ENCODE peak calls at places on chromosomes 13 and 19, in six cellular contexts. M, P, Q, B, K and T are unnamed samples.

GRCh38 chr19:56369886-56370676 is 23.3 kb downstream of the ZNF582 start:
- DNase-seq in M (no peak), P (no peak), Q (no peak), B (no peak), K (no peak), T (no peak)

GRCh38 chr19:3969435-3970312 is 1.2 kb downstream of the DAPK3 start:
- DNase-seq in M (peak), P (peak), Q (peak), B (peak), K (no peak), T (peak)

GRCh38 chr13:52851153-52851962 is 2.9 kb upstream of the PCDH8 start:
- DNase-seq in M (no peak), P (no peak), Q (peak), B (peak), K (peak), T (no peak)

GRCh38 chr19:48961673-48962028 is 3.5 kb upstream of the FTL start:
- DNase-seq in M (no peak), P (no peak), Q (no peak), B (no peak), K (no peak), T (no peak)

GRCh38 chr13:74886496-74886895 is 595.5 kb downstream of the TBC1D4 start:
- DNase-seq in M (peak), P (no peak), Q (no peak), B (no peak), K (no peak), T (no peak)

GRCh38 chr13:78182813-78183212 is 264.2 kb upstream of the EDNRB start:
- DNase-seq in M (no peak), P (no peak), Q (no peak), B (no peak), K (no peak), T (no peak)

GRCh38 chr13:112053167-112053743 is 13.7 kb upstream of the SOX1 start:
- DNase-seq in M (no peak), P (no peak), Q (no peak), B (peak), K (no peak), T (no peak)

GRCh38 chr19:33205531-33206260 is 11.6 kb downstream of the LRP3 start:
- DNase-seq in M (no peak), P (no peak), Q (no peak), B (no peak), K (no peak), T (no peak)

GRCh38 chr19:54160182-54160811 is 776 bp upstream of the LENG1 start:
- DNase-seq in M (peak), P (no peak), Q (peak), B (peak), K (no peak), T (no peak)

GRCh38 chr19:17470204-17470841 is at the start of gene SLC27A1:
- DNase-seq in M (peak), P (peak), Q (peak), B (peak), K (peak), T (peak)

GRCh38 chr13:20175907-20176652 is 15.2 kb upstream of the GJA3 start:
- DNase-seq in M (no peak), P (no peak), Q (no peak), B (no peak), K (no peak), T (no peak)

GRCh38 chr19:46040952-46041500 is at the start of gene IGFL4:
- DNase-seq in M (peak), P (no peak), Q (no peak), B (no peak), K (no peak), T (no peak)

GRCh38 chr13:90926459-90926858 is 421.0 kb upstream of the MIR17HG start:
- DNase-seq in M (no peak), P (no peak), Q (no peak), B (no peak), K (peak), T (no peak)

GRCh38 chr13:113078895-113079720 is 26.5 kb upstream of the F7 start:
- DNase-seq in M (no peak), P (no peak), Q (no peak), B (no peak), K (no peak), T (no peak)

GRCh38 chr13:112931028-112931934 is 37.7 kb upstream of the MCF2L start:
- DNase-seq in M (peak), P (no peak), Q (peak), B (peak), K (peak), T (no peak)

GRCh38 chr13:23699271-23699670 is 129.1 kb downstream of the TNFRSF19 start:
- DNase-seq in M (no peak), P (no peak), Q (no peak), B (no peak), K (no peak), T (no peak)

GRCh38 chr13:105719861-105720260 is 815.6 kb downstream of the EFNB2 start:
- DNase-seq in M (no peak), P (no peak), Q (no peak), B (no peak), K (no peak), T (no peak)

GRCh38 chr13:99867535-99868271 is 103.9 kb downstream of the ZIC5 start:
- DNase-seq in M (no peak), P (no peak), Q (no peak), B (no peak), K (no peak), T (no peak)

GRCh38 chr19:4552546-4552819 is 7.0 kb downstream of the SEMA6B start:
- DNase-seq in M (no peak), P (no peak), Q (no peak), B (no peak), K (no peak), T (no peak)

GRCh38 chr13:33139186-33139585 is 123.0 kb downstream of the KL start:
- DNase-seq in M (no peak), P (peak), Q (no peak), B (no peak), K (no peak), T (peak)

GRCh38 chr13:110346661-110347067 is 39.6 kb downstream of the COL4A2 start:
- DNase-seq in M (peak), P (no peak), Q (no peak), B (no peak), K (no peak), T (no peak)

GRCh38 chr19:30183807-30184490 is 188.2 kb upstream of the ZNF536 start:
- DNase-seq in M (no peak), P (no peak), Q (no peak), B (no peak), K (no peak), T (no peak)

GRCh38 chr13:71722206-71722605 is 144.8 kb downstream of the DACH1 start:
- DNase-seq in M (peak), P (no peak), Q (no peak), B (no peak), K (no peak), T (no peak)

GRCh38 chr19:6378036-6378435 is 2.3 kb upstream of the PSPN start:
- DNase-seq in M (no peak), P (peak), Q (no peak), B (peak), K (no peak), T (no peak)

GRCh38 chr19:18301718-18302111 is 20.3 kb upstream of the JUND start:
- DNase-seq in M (no peak), P (no peak), Q (no peak), B (no peak), K (no peak), T (no peak)

GRCh38 chr19:44476559-44477408 is 23.5 kb downstream of the ZNF180 start:
- DNase-seq in M (peak), P (no peak), Q (no peak), B (peak), K (no peak), T (no peak)

GRCh38 chr19:51493776-51494175 is 7.8 kb downstream of the SIGLEC12 start:
- DNase-seq in M (no peak), P (no peak), Q (no peak), B (no peak), K (no peak), T (no peak)

GRCh38 chr19:27671876-27672275 is 1541.1 kb downstream of the UQCRFS1 start:
- DNase-seq in M (no peak), P (no peak), Q (no peak), B (no peak), K (no peak), T (peak)

GRCh38 chr13:95536629-95537241 is 15.8 kb upstream of the CLDN10 start:
- DNase-seq in M (peak), P (no peak), Q (peak), B (peak), K (no peak), T (no peak)

DNA sequence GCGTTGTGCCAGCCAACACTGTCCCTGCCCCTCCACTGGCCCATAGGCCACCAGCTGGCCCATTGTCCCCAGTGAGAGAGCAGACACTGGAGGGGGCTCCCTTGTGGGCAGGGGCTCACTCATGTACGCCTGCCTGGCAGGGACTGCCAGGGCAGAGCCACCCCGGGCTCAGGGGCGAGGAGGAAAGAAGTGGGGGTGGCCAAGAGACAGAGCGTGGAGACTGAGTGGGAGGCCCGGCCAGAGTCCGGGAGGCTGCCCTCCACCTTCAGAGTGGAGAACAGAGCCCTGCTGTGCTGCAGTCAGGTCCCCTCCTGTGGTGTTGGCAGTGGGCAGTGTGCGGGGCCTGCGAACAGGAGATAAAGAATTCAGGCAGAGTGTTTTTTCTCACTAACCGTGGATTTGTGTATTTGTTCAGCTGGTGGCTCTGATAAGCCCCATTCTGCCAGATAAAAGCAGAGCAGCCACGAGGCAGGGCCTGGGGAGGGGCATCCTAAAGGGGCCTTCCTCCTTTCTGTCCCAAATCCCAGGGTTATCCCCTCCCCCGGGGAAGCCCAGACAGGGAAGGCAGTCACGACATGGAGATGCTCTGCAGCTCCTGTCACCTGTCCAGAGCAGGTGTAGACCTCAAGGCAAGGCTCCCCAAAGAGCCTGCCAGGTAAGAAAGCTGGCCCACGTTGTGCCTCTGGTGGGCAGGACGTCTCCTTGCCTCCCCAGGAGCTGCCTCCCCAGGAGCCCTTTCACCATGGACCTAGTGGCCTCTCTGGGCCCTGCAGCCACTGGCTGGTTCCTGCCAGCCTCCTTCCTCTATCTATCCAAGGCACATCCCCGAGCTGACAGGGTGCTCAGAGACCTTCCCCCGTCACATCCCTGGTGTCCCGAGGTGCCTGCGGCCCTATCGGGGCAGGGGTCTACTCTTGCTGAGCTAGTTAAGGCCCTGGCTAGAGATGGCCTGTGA is 33.0 kb downstream of the LYL1 start:
- DNase-seq in M (no peak), P (no peak), Q (no peak), B (no peak), K (no peak), T (no peak)
- H3K27ac ChIP-seq in M (no peak), P (peak), Q (no peak), B (no peak), K (no peak), T (peak)

GRCh38 chr13:28510066-28510465 is 15.1 kb upstream of the FLT1 start:
- DNase-seq in M (no peak), P (no peak), Q (no peak), B (no peak), K (no peak), T (no peak)
- H3K27ac ChIP-seq in M (no peak), P (no peak), Q (no peak), B (no peak), K (no peak), T (no peak)

DNA sequence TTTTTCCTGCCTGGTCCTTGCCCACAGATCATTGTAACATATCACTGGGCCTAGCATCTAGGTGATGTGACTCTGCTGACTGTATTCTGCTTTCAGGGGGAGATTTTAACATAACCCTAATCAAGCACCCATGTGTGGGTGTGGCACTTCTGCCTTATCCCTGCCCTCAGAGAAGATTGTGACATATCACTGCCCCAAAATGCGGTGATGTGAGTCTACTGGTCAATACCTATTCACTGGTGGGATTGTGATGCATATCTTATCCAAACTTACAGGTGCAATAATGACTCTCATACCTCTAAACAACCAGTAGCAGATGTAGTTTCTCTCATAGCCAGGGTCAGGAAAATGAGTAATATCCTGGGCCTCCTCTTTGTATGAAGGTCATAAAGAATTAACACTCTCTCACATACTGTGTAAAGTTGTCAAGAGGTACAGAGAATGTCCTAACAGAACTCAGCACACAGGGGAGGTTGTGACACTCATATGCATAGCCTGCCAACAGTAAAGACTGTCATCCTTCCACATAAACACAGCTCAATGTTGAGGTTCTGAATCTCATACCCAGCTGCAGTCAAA is 12.1 kb upstream of the ZNF681 start:
- DNase-seq in M (no peak), P (no peak), Q (no peak), B (no peak), K (no peak), T (no peak)
- H3K27ac ChIP-seq in M (no peak), P (no peak), Q (no peak), B (no peak), K (no peak), T (no peak)

DNA sequence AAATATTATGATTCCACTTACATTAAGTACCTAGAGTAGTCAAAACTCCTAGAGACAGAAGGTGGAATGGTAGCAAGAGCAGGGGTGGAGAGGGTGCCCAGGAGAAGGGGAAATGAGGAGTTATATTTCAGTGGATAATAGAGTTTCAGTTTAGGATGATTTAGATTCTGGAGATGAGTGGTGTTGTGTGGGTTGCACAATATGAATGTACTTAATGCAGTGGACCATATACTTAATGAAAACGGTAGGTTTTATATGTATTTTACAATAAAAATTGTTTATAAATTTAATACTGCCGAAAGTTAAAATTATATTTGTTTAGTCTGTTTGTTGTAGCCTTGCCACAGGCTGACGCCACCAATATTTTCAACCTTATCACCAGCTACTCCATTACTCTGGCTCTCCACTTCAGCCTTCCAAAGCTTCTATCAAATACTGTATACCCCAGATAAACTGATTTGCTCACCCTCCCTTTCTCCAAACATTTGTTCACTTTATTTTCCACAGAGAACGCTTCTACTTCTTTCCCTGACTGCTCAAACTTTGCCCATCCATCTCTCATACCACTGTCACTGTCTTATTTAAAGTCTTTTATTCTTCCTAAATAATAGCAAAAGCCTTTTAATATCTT is 1.4 kb upstream of the RBM26 start:
- DNase-seq in M (no peak), P (no peak), Q (no peak), B (no peak), K (no peak), T (no peak)
- H3K27ac ChIP-seq in M (peak), P (no peak), Q (no peak), B (no peak), K (no peak), T (no peak)

DNA sequence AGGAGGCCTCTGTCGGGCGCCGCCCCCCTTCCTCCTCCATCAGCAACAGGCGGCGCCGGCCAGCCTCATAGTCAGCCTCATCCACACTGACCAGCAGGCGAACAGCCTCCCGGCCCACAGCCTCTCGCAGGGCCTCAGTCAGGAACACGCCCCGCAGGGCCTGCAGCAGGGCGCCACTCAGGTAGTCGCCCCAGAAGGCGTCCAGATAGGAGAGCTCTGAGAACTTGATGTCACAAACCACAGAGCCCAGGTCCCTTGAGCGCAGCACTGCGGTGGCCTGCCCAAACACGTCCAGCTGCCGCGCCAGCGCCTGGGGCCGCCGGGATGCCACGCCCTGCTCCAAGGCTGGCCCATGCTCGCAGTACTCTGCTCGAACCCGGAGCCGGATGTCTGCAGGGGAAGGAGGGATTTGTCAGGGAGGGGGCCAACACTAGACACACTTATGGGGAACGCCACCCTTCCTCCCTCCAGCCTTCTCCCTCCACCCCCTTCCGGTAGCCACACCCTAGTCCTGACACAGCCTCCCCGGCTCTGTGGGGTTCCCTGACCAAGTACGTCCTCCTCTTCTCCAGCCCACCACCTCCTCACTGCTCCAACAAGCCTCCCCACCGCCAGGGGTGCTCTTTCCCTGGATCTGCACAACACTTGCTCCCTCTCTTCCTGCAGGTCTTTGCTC is 17.9 kb downstream of the DEDD2 start:
- DNase-seq in M (peak), P (no peak), Q (peak), B (peak), K (no peak), T (no peak)
- H3K27ac ChIP-seq in M (peak), P (no peak), Q (peak), B (no peak), K (no peak), T (no peak)

GRCh38 chr19:53094749-53095575 is 8.3 kb downstream of the ZNF160 start:
- DNase-seq in M (no peak), P (no peak), Q (no peak), B (peak), K (no peak), T (no peak)
- H3K27ac ChIP-seq in M (no peak), P (no peak), Q (no peak), B (peak), K (no peak), T (no peak)

DNA sequence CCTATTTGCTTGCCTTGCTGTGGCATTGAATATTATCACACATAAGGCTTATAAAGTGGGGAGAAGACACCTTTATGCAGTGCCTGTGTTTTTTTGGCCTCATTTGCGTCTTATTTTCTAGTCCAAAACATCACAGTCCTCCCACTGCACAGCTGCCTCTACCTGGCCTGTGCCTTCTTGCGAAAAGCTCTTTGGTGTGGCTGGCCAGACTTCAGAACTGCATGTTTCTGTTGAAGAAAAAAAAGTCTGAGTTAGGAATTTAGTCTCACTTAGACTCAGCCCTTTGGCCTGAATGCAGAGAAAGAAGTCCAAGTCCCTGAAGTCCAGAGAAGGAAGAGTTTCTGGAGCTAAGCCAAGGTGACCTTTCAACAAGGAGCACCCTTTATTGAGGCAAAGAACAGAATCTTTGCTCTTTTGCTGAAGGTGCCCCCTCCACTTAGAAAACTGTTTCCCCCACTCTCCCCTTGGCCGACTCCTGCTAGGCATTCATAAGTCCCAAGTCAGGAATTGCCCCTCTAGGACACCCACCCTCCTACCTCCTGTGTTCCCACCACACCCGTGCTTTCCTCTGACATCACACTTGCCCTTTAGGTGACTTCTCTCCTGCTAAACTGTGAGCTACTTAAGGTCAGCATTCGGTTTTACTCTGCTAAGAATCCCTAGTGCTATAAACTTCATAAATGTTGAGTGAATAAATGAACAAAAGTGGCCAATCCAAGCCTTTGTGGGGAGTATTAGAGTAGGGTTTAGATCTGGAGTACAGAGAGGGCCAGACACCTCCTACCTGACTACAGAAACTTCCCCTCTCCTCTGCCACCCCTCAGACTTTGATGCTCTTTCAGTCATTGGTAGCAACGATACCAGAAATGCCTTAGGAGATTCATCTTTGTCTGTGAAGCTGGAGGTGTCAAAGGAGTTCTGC is 226.8 kb downstream of the LACC1 start:
- DNase-seq in M (no peak), P (peak), Q (no peak), B (no peak), K (no peak), T (no peak)
- H3K27ac ChIP-seq in M (no peak), P (peak), Q (no peak), B (no peak), K (no peak), T (peak)

DNA sequence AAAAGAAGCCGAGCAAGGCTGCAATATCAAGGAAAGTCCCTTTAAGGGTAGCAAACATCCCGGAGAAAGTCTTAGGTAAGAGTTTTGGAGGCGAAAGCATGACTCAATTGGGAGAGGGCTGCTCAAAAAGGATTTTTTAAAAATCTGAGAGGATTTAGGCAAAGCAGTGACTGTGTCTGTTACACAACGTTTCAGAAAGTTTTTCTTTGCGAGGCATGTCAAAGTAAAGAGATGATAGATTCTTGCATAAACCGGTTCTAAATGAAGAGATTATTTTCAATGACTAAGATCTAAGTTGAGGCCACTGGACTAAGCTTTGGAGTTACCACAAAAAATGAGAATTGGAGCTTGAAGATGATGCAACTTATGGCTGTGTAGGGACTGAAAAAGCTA is 43.7 kb upstream of the ENOX1 start:
- DNase-seq in M (peak), P (no peak), Q (no peak), B (no peak), K (no peak), T (no peak)
- H3K27ac ChIP-seq in M (no peak), P (peak), Q (no peak), B (no peak), K (no peak), T (peak)